ENCODE peak calls at places on chromosomes 5 and 9, in ten cellular contexts. One of them, this sample, is unnamed.

GRCh38 chr5:96924016-96924443 is 11.8 kb upstream of the LNPEP start:
- DNase-seq in T follicular helper cell: no peak
- DNase-seq in M059J: no peak
- DNase-seq in NCI-H510A: no peak
- DNase-seq in fibroblast of lung: no peak
- DNase-seq in activated CD4-positive, CD25-positive, alpha-beta regulatory T cell: no peak
- DNase-seq in left ventricle myocardium superior: no peak
- DNase-seq in fibroblast of mammary gland: no peak
- DNase-seq in effector CD4-positive, alpha-beta T cell: no peak
- DNase-seq in activated CD4-positive, alpha-beta memory T cell treated with anti-CD3 and anti-CD28 coated beads for 36 hours: peak; percentile 24
- DNase-seq in this sample: no peak

GRCh38 chr5:138905541-138905940 is 30.4 kb upstream of the LRRTM2 start:
- DNase-seq in T follicular helper cell: no peak
- DNase-seq in M059J: peak; percentile 55
- DNase-seq in NCI-H510A: no peak
- DNase-seq in fibroblast of lung: peak; percentile 86
- DNase-seq in activated CD4-positive, CD25-positive, alpha-beta regulatory T cell: no peak
- DNase-seq in left ventricle myocardium superior: no peak
- DNase-seq in fibroblast of mammary gland: peak; percentile 23
- DNase-seq in effector CD4-positive, alpha-beta T cell: no peak
- DNase-seq in activated CD4-positive, alpha-beta memory T cell treated with anti-CD3 and anti-CD28 coated beads for 36 hours: no peak
- DNase-seq in this sample: no peak

GRCh38 chr5:83277154-83277553 is 194.4 kb upstream of the VCAN start:
- DNase-seq in T follicular helper cell: no peak
- DNase-seq in M059J: peak; percentile 12
- DNase-seq in NCI-H510A: no peak
- DNase-seq in fibroblast of lung: no peak
- DNase-seq in activated CD4-positive, CD25-positive, alpha-beta regulatory T cell: no peak
- DNase-seq in left ventricle myocardium superior: peak; percentile 53
- DNase-seq in fibroblast of mammary gland: no peak
- DNase-seq in effector CD4-positive, alpha-beta T cell: no peak
- DNase-seq in activated CD4-positive, alpha-beta memory T cell treated with anti-CD3 and anti-CD28 coated beads for 36 hours: no peak
- DNase-seq in this sample: no peak

GRCh38 chr5:92455011-92455410 is 1071.9 kb upstream of the ARRDC3 start:
- DNase-seq in T follicular helper cell: no peak
- DNase-seq in M059J: no peak
- DNase-seq in NCI-H510A: no peak
- DNase-seq in fibroblast of lung: no peak
- DNase-seq in activated CD4-positive, CD25-positive, alpha-beta regulatory T cell: no peak
- DNase-seq in left ventricle myocardium superior: no peak
- DNase-seq in fibroblast of mammary gland: no peak
- DNase-seq in effector CD4-positive, alpha-beta T cell: no peak
- DNase-seq in activated CD4-positive, alpha-beta memory T cell treated with anti-CD3 and anti-CD28 coated beads for 36 hours: no peak
- DNase-seq in this sample: no peak

GRCh38 chr5:173248481-173248880 is 13.5 kb upstream of the NKX2-5 start:
- DNase-seq in T follicular helper cell: no peak
- DNase-seq in M059J: no peak
- DNase-seq in NCI-H510A: no peak
- DNase-seq in fibroblast of lung: no peak
- DNase-seq in activated CD4-positive, CD25-positive, alpha-beta regulatory T cell: no peak
- DNase-seq in left ventricle myocardium superior: no peak
- DNase-seq in fibroblast of mammary gland: no peak
- DNase-seq in effector CD4-positive, alpha-beta T cell: no peak
- DNase-seq in activated CD4-positive, alpha-beta memory T cell treated with anti-CD3 and anti-CD28 coated beads for 36 hours: no peak
- DNase-seq in this sample: no peak

GRCh38 chr5:134328619-134329018 is 38.4 kb downstream of the CDKL3 start:
- DNase-seq in T follicular helper cell: no peak
- DNase-seq in M059J: peak; percentile 1
- DNase-seq in NCI-H510A: no peak
- DNase-seq in fibroblast of lung: no peak
- DNase-seq in activated CD4-positive, CD25-positive, alpha-beta regulatory T cell: no peak
- DNase-seq in left ventricle myocardium superior: no peak
- DNase-seq in fibroblast of mammary gland: no peak
- DNase-seq in effector CD4-positive, alpha-beta T cell: no peak
- DNase-seq in activated CD4-positive, alpha-beta memory T cell treated with anti-CD3 and anti-CD28 coated beads for 36 hours: no peak
- DNase-seq in this sample: no peak

GRCh38 chr9:98921740-98922139 is 22.0 kb upstream of the COL15A1 start:
- DNase-seq in T follicular helper cell: no peak
- DNase-seq in M059J: no peak
- DNase-seq in NCI-H510A: no peak
- DNase-seq in fibroblast of lung: no peak
- DNase-seq in activated CD4-positive, CD25-positive, alpha-beta regulatory T cell: no peak
- DNase-seq in left ventricle myocardium superior: no peak
- DNase-seq in fibroblast of mammary gland: no peak
- DNase-seq in effector CD4-positive, alpha-beta T cell: no peak
- DNase-seq in activated CD4-positive, alpha-beta memory T cell treated with anti-CD3 and anti-CD28 coated beads for 36 hours: no peak
- DNase-seq in this sample: no peak

GRCh38 chr5:169650701-169651331 is 13.7 kb downstream of the DOCK2 start:
- DNase-seq in T follicular helper cell: no peak
- DNase-seq in M059J: peak; percentile 92
- DNase-seq in NCI-H510A: no peak
- DNase-seq in fibroblast of lung: peak; percentile 91
- DNase-seq in activated CD4-positive, CD25-positive, alpha-beta regulatory T cell: no peak
- DNase-seq in left ventricle myocardium superior: no peak
- DNase-seq in fibroblast of mammary gland: peak; percentile 72
- DNase-seq in effector CD4-positive, alpha-beta T cell: no peak
- DNase-seq in activated CD4-positive, alpha-beta memory T cell treated with anti-CD3 and anti-CD28 coated beads for 36 hours: no peak
- DNase-seq in this sample: no peak

GRCh38 chr5:176352116-176352878 is 9.3 kb downstream of the KIAA1191 start:
- DNase-seq in T follicular helper cell: no peak
- DNase-seq in M059J: peak; percentile 70
- DNase-seq in NCI-H510A: no peak
- DNase-seq in fibroblast of lung: peak; percentile 10
- DNase-seq in activated CD4-positive, CD25-positive, alpha-beta regulatory T cell: no peak
- DNase-seq in left ventricle myocardium superior: no peak
- DNase-seq in fibroblast of mammary gland: no peak
- DNase-seq in effector CD4-positive, alpha-beta T cell: no peak
- DNase-seq in activated CD4-positive, alpha-beta memory T cell treated with anti-CD3 and anti-CD28 coated beads for 36 hours: no peak
- DNase-seq in this sample: no peak

GRCh38 chr5:146440870-146441495 is 6.2 kb upstream of the TCERG1 start:
- DNase-seq in T follicular helper cell: no peak
- DNase-seq in M059J: no peak
- DNase-seq in NCI-H510A: no peak
- DNase-seq in fibroblast of lung: no peak
- DNase-seq in activated CD4-positive, CD25-positive, alpha-beta regulatory T cell: no peak
- DNase-seq in left ventricle myocardium superior: no peak
- DNase-seq in fibroblast of mammary gland: peak; percentile 35
- DNase-seq in effector CD4-positive, alpha-beta T cell: no peak
- DNase-seq in activated CD4-positive, alpha-beta memory T cell treated with anti-CD3 and anti-CD28 coated beads for 36 hours: no peak
- DNase-seq in this sample: no peak

GRCh38 chr9:77462066-77462465 is 186.1 kb downstream of the GNA14 start:
- DNase-seq in T follicular helper cell: no peak
- DNase-seq in M059J: no peak
- DNase-seq in NCI-H510A: no peak
- DNase-seq in fibroblast of lung: no peak
- DNase-seq in activated CD4-positive, CD25-positive, alpha-beta regulatory T cell: no peak
- DNase-seq in left ventricle myocardium superior: no peak
- DNase-seq in fibroblast of mammary gland: no peak
- DNase-seq in effector CD4-positive, alpha-beta T cell: no peak
- DNase-seq in activated CD4-positive, alpha-beta memory T cell treated with anti-CD3 and anti-CD28 coated beads for 36 hours: no peak
- DNase-seq in this sample: no peak

GRCh38 chr9:34341659-34342266 is 12.4 kb downstream of the NUDT2 start:
- DNase-seq in T follicular helper cell: no peak
- DNase-seq in M059J: no peak
- DNase-seq in NCI-H510A: no peak
- DNase-seq in fibroblast of lung: no peak
- DNase-seq in activated CD4-positive, CD25-positive, alpha-beta regulatory T cell: no peak
- DNase-seq in left ventricle myocardium superior: peak; percentile 45
- DNase-seq in fibroblast of mammary gland: no peak
- DNase-seq in effector CD4-positive, alpha-beta T cell: no peak
- DNase-seq in activated CD4-positive, alpha-beta memory T cell treated with anti-CD3 and anti-CD28 coated beads for 36 hours: no peak
- DNase-seq in this sample: no peak

GRCh38 chr5:107112207-107112606 is 558.5 kb downstream of the EFNA5 start:
- DNase-seq in T follicular helper cell: no peak
- DNase-seq in M059J: no peak
- DNase-seq in NCI-H510A: no peak
- DNase-seq in fibroblast of lung: peak; percentile 41
- DNase-seq in activated CD4-positive, CD25-positive, alpha-beta regulatory T cell: no peak
- DNase-seq in left ventricle myocardium superior: no peak
- DNase-seq in fibroblast of mammary gland: peak; percentile 6
- DNase-seq in effector CD4-positive, alpha-beta T cell: no peak
- DNase-seq in activated CD4-positive, alpha-beta memory T cell treated with anti-CD3 and anti-CD28 coated beads for 36 hours: no peak
- DNase-seq in this sample: no peak

GRCh38 chr9:95516736-95517558 is at the start of gene PTCH1:
- DNase-seq in T follicular helper cell: no peak
- DNase-seq in M059J: peak; percentile 51
- DNase-seq in NCI-H510A: no peak
- DNase-seq in fibroblast of lung: peak; percentile 55
- DNase-seq in activated CD4-positive, CD25-positive, alpha-beta regulatory T cell: no peak
- DNase-seq in left ventricle myocardium superior: peak; percentile 61
- DNase-seq in fibroblast of mammary gland: peak; percentile 52
- DNase-seq in effector CD4-positive, alpha-beta T cell: peak; percentile 32
- DNase-seq in activated CD4-positive, alpha-beta memory T cell treated with anti-CD3 and anti-CD28 coated beads for 36 hours: peak; percentile 44
- DNase-seq in this sample: no peak

GRCh38 chr5:169091396-169091980 is 209.5 kb downstream of the SLIT3 start:
- DNase-seq in T follicular helper cell: no peak
- DNase-seq in M059J: no peak
- DNase-seq in NCI-H510A: no peak
- DNase-seq in fibroblast of lung: no peak
- DNase-seq in activated CD4-positive, CD25-positive, alpha-beta regulatory T cell: no peak
- DNase-seq in left ventricle myocardium superior: no peak
- DNase-seq in fibroblast of mammary gland: no peak
- DNase-seq in effector CD4-positive, alpha-beta T cell: no peak
- DNase-seq in activated CD4-positive, alpha-beta memory T cell treated with anti-CD3 and anti-CD28 coated beads for 36 hours: no peak
- DNase-seq in this sample: no peak

GRCh38 chr5:132099905-132100304 is 26.3 kb downstream of the CSF2 start:
- DNase-seq in T follicular helper cell: no peak
- DNase-seq in M059J: no peak
- DNase-seq in NCI-H510A: no peak
- DNase-seq in fibroblast of lung: no peak
- DNase-seq in activated CD4-positive, CD25-positive, alpha-beta regulatory T cell: no peak
- DNase-seq in left ventricle myocardium superior: no peak
- DNase-seq in fibroblast of mammary gland: no peak
- DNase-seq in effector CD4-positive, alpha-beta T cell: no peak
- DNase-seq in activated CD4-positive, alpha-beta memory T cell treated with anti-CD3 and anti-CD28 coated beads for 36 hours: no peak
- DNase-seq in this sample: no peak